ENCODE peak calls at places on chromosomes 12 and 14, in five cellular contexts. O is MM.1S; N is heart right ventricle; D is CD8-positive, alpha-beta T cell; B is HCT116. K is an unnamed sample.

GRCh38 chr14:103801459-103801858 is 45.9 kb downstream of the PPP1R13B start:
- DNase-seq in O (no peak), N (no peak), D (no peak), B (no peak), K (no peak)

GRCh38 chr12:8080131-8080530 is 1.9 kb upstream of the NECAP1 start:
- DNase-seq in O (no peak), N (no peak), D (no peak), B (no peak), K (no peak)

GRCh38 chr12:19234991-19235876 is 105.7 kb downstream of the PLEKHA5 start:
- DNase-seq in O (no peak), N (no peak), D (no peak), B (no peak), K (no peak)

GRCh38 chr12:121289962-121290361 is 6.5 kb downstream of the CAMKK2 start:
- DNase-seq in O (no peak), N (no peak), D (no peak), B (no peak), K (no peak)

GRCh38 chr12:63083046-63083445 is 68.0 kb downstream of the AVPR1A start:
- DNase-seq in O (no peak), N (no peak), D (no peak), B (no peak), K (no peak)

GRCh38 chr12:132385923-132386751 is 56.7 kb upstream of the GALNT9 start:
- DNase-seq in O (no peak), N (no peak), D (no peak), B (no peak), K (peak; percentile 41)

GRCh38 chr14:24067133-24068082 is 4.0 kb upstream of the CPNE6 start:
- DNase-seq in O (no peak), N (no peak), D (no peak), B (no peak), K (no peak)

GRCh38 chr12:25054783-25055144 is 105.9 kb upstream of the BCAT1 start:
- DNase-seq in O (no peak), N (no peak), D (peak; percentile 37), B (no peak), K (no peak)

GRCh38 chr12:117472983-117473382 is 111.6 kb upstream of the NOS1 start:
- DNase-seq in O (no peak), N (no peak), D (no peak), B (peak; percentile 10), K (no peak)

GRCh38 chr14:68099348-68100045 is 279.9 kb downstream of the RAD51B start:
- DNase-seq in O (no peak), N (no peak), D (no peak), B (no peak), K (no peak)

GRCh38 chr12:130879212-130879686 is 7.4 kb downstream of the RAN start:
- DNase-seq in O (peak; percentile 78), N (no peak), D (no peak), B (no peak), K (no peak)

GRCh38 chr12:78096909-78097597 is 266.4 kb downstream of the NAV3 start:
- DNase-seq in O (no peak), N (no peak), D (no peak), B (no peak), K (no peak)

GRCh38 chr14:101985957-101986356 is 21.6 kb downstream of the DYNC1H1 start:
- DNase-seq in O (no peak), N (no peak), D (no peak), B (no peak), K (no peak)

GRCh38 chr14:68416156-68416555 is 376.7 kb downstream of the ZFP36L1 start:
- DNase-seq in O (no peak), N (no peak), D (no peak), B (no peak), K (no peak)

GRCh38 chr14:67524152-67524963 is 8.7 kb upstream of the PLEKHH1 start:
- DNase-seq in O (peak; percentile 12), N (no peak), D (no peak), B (no peak), K (no peak)

GRCh38 chr12:114902665-114903393 is 218.9 kb upstream of the TBX3 start:
- DNase-seq in O (no peak), N (no peak), D (no peak), B (no peak), K (no peak)

GRCh38 chr14:20415723-20416622 is 2.7 kb upstream of the TEP1 start:
- DNase-seq in O (peak; percentile 55), N (peak; percentile 30), D (no peak), B (peak; percentile 43), K (no peak)

GRCh38 chr12:10501031-10501430 is 4.7 kb upstream of the EIF2S3B start:
- DNase-seq in O (no peak), N (no peak), D (no peak), B (peak; percentile 2), K (no peak)

GRCh38 chr12:69932154-69932553 is 107.1 kb downstream of the MYRFL start:
- DNase-seq in O (no peak), N (no peak), D (no peak), B (no peak), K (no peak)

GRCh38 chr14:77707355-77707723 is 484 bp downstream of the ALKBH1 start:
- DNase-seq in O (no peak), N (peak; percentile 15), D (no peak), B (no peak), K (no peak)

GRCh38 chr12:62933871-62934798 is 815 bp downstream of the PPM1H start:
- DNase-seq in O (peak; percentile 55), N (peak; percentile 41), D (no peak), B (no peak), K (peak; percentile 70)

GRCh38 chr12:49037111-49037946 is 18.8 kb upstream of the PRKAG1 start:
- DNase-seq in O (no peak), N (no peak), D (no peak), B (no peak), K (no peak)

GRCh38 chr12:3988519-3989217 is 115.5 kb upstream of the PARP11 start:
- DNase-seq in O (peak; percentile 67), N (no peak), D (no peak), B (no peak), K (no peak)

GRCh38 chr12:71693126-71693525 is 7.2 kb downstream of the TMEM19 start:
- DNase-seq in O (no peak), N (no peak), D (no peak), B (no peak), K (no peak)

GRCh38 chr12:76535170-76535569 is 24.4 kb downstream of the OSBPL8 start:
- DNase-seq in O (no peak), N (no peak), D (no peak), B (no peak), K (no peak)

GRCh38 chr12:31393004-31393550 is 67.1 kb upstream of the SINHCAF start:
- DNase-seq in O (no peak), N (no peak), D (no peak), B (no peak), K (no peak)

GRCh38 chr12:94614288-94614721 is 36.1 kb downstream of the TMCC3 start:
- DNase-seq in O (no peak), N (no peak), D (no peak), B (no peak), K (no peak)
- H3K4me1 ChIP-seq in O (no peaks in the 10 kb centered on the region), N (peaks cover 18% of the 10 kb centered on the region), D (no peaks in the 10 kb centered on the region), B (peaks cover 15% of the 10 kb centered on the region), K (peaks cover 26% of the 10 kb centered on the region)

GRCh38 chr12:124553862-124554428 is 13.5 kb downstream of the NCOR2 start:
- DNase-seq in O (no peak), N (no peak), D (no peak), B (no peak), K (no peak)
- H3K27ac ChIP-seq in O (no peak overlapping the region), N (no peak overlapping the region), D (no peak overlapping the region), B (no peak overlapping the region), K (no peak overlapping the region)

GRCh38 chr12:113056381-113056630 is 224 bp upstream of the DTX1 start:
- DNase-seq in O (no peak), N (no peak), D (no peak), B (no peak), K (no peak)
- H3K4me1 ChIP-seq in O (no peaks in the 10 kb centered on the region), N (no peaks in the 10 kb centered on the region), D (peaks cover 23% of the 10 kb centered on the region), B (no peaks in the 10 kb centered on the region), K (peaks cover 10% of the 10 kb centered on the region)

GRCh38 chr12:57429473-57430116 is 1.2 kb downstream of the R3HDM2 start:
- DNase-seq in O (no peak), N (no peak), D (no peak), B (no peak), K (no peak)
- H3K27ac ChIP-seq in O (peak overlapping the region; percentile 48), N (peak overlapping the region; percentile 94), D (peak overlapping the region; percentile 87), B (peak overlapping the region; percentile 75), K (peak overlapping the region; percentile 83)

GRCh38 chr14:105472496-105472991 is 2.1 kb upstream of the CRIP2 start:
- DNase-seq in O (no peak), N (peak; percentile 82), D (no peak), B (no peak), K (peak; percentile 66)
- H3K4me1 ChIP-seq in O (no peaks in the 10 kb centered on the region), N (peaks cover 67% of the 10 kb centered on the region), D (peaks cover 36% of the 10 kb centered on the region), B (peaks cover 21% of the 10 kb centered on the region), K (peaks cover 76% of the 10 kb centered on the region)